ENCODE peak calls at places on chromosomes 1 and 21, in four cellular contexts. E is H9, I is mesenchymal stem cell, R is IMR-90. C is an unnamed sample.

GRCh38 chr1:111553199-111553598 is 49.8 kb upstream of the ADORA3 start:
- DNase-seq in R (peak; percentile 89), I (peak; percentile 66), E (no peak), C (no peak)

GRCh38 chr1:167502719-167503452 is 15.4 kb downstream of the CD247 start:
- DNase-seq in I (no peak), R (no peak), E (peak; percentile 55), C (no peak)

GRCh38 chr1:202143768-202144509 is 598 bp downstream of the ARL8A start:
- DNase-seq in I (peak; percentile 29), R (no peak), E (peak; percentile 74), C (no peak)

GRCh38 chr1:173421266-173421665 is 55.9 kb upstream of the PRDX6 start:
- DNase-seq in R (no peak), E (no peak), I (no peak), C (no peak)

GRCh38 chr1:101250656-101251272 is 13.9 kb downstream of the S1PR1 start:
- DNase-seq in E (no peak), I (no peak), R (peak; percentile 5), C (no peak)

GRCh38 chr1:78687914-78688313 is 38.3 kb downstream of the IFI44 start:
- DNase-seq in E (no peak), I (no peak), R (peak; percentile 17), C (no peak)

GRCh38 chr21:36966846-36967657 is 583 bp upstream of the HLCS start:
- DNase-seq in E (no peak), R (no peak), I (peak; percentile 37), C (no peak)

GRCh38 chr1:242703467-242703866 is 179.0 kb upstream of the PLD5 start:
- DNase-seq in R (no peak), E (no peak), I (no peak), C (no peak)

GRCh38 chr1:33974147-33974546 is 110.3 kb downstream of the HMGB4 start:
- DNase-seq in I (no peak), R (no peak), E (no peak), C (no peak)

GRCh38 chr1:91501527-91501859 is 842 bp downstream of the CDC7 start:
- DNase-seq in R (peak; percentile 32), I (no peak), E (no peak), C (no peak)

GRCh38 chr1:229880271-229881170 is 186.5 kb upstream of the GALNT2 start:
- DNase-seq in E (no peak), R (no peak), I (no peak), C (no peak)

GRCh38 chr1:40612345-40612831 is 53.1 kb downstream of the RIMS3 start:
- DNase-seq in I (peak; percentile 66), R (peak; percentile 52), E (peak; percentile 77), C (peak; percentile 60)

GRCh38 chr1:37479255-37480124 is 5.1 kb downstream of the ZC3H12A start:
- DNase-seq in I (peak; percentile 88), R (peak; percentile 90), E (no peak), C (no peak)

GRCh38 chr1:51648180-51649109 is 31.6 kb downstream of the OSBPL9 start:
- DNase-seq in I (peak; percentile 79), R (peak; percentile 93), E (peak; percentile 42), C (no peak)

GRCh38 chr1:56180806-56181205 is 398.6 kb downstream of the PLPP3 start:
- DNase-seq in I (peak; percentile 55), E (no peak), R (peak; percentile 31), C (no peak)

GRCh38 chr1:245585252-245585959 is 430.6 kb downstream of the KIF26B start:
- DNase-seq in I (peak; percentile 96), E (no peak), R (peak; percentile 84), C (no peak)

GRCh38 chr1:54347955-54348699 is 58.1 kb downstream of the SSBP3 start:
- DNase-seq in E (no peak), I (no peak), R (no peak), C (no peak)

GRCh38 chr1:75632350-75632949 is 21.5 kb upstream of the SLC44A5 start:
- DNase-seq in R (peak; percentile 23), I (peak; percentile 41), E (no peak), C (peak; percentile 31)

GRCh38 chr1:24958766-24959622 is 28.9 kb upstream of the RUNX3 start:
- DNase-seq in E (no peak), I (no peak), R (no peak), C (no peak)
- H3K4me2 ChIP-seq in E (no peak overlapping the region), I (no peak overlapping the region), R (no peak overlapping the region), C (no peak overlapping the region)

GRCh38 chr1:92993581-92993980 is 32.3 kb upstream of the DIPK1A start:
- DNase-seq in E (no peak), I (no peak), R (no peak), C (no peak)

GRCh38 chr1:92992877-92993276 is 31.6 kb upstream of the DIPK1A start:
- DNase-seq in R (no peak), E (no peak), I (no peak), C (no peak)

GRCh38 chr1:92994105-92994712 is 32.9 kb upstream of the DIPK1A start:
- DNase-seq in I (peak; percentile 83), E (peak; percentile 56), R (peak; percentile 82), C (peak; percentile 72)

GRCh38 chr1:92996131-92996463 is 34.8 kb upstream of the DIPK1A start:
- DNase-seq in R (no peak), E (no peak), I (no peak), C (no peak)

DNA sequence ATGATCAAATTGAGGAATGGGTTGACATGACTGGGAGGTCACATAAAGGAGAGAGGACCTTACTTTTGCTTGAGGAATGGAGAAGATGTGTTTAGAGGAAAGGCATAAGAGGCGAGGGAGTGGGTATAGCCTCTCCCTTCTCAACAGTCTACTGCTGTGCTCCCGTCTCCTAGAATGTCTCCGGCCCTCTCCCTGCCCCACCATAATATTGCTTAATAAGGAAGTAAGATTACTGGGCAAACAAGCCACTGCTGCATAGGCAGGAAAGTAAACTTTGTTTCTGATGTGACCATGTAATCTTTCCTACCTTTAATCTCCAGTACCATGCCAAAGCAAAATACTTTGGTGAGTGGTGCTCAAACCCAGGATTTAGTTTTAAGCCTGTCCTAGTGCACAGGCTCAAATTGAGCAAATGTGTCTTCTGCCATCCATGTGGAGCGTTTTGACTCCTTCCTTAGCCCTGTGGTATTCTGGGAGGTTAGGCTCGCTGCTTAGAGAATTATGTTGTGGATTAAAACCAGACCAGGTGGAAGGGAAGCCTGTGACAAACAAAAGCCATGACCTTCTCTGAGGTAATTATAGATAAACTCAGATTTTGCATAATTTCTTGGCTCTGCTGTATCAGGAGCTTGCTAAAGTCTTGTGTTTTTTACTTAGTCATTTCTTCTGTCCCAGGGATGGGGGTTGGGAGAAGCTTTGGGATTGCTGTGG is 34.3 kb upstream of the DIPK1A start:
- DNase-seq in I (no peak), R (no peak), E (no peak), C (no peak)
- H2BK5ac ChIP-seq in I (no peak overlapping the region), R (no peak overlapping the region), E (no peak overlapping the region), C (no peak overlapping the region)

GRCh38 chr1:240516069-240516468 is 95.9 kb downstream of the GREM2 start:
- DNase-seq in R (no peak), E (no peak), I (no peak), C (no peak)
- H2AFZ ChIP-seq in R (no peak overlapping the region), E (no peak overlapping the region), I (no peak overlapping the region), C (no peak overlapping the region)

GRCh38 chr1:15799004-15799867 is 8.2 kb downstream of the UQCRHL start:
- DNase-seq in R (peak; percentile 96), I (peak; percentile 99), E (peak; percentile 66), C (no peak)
- H3K4me2 ChIP-seq in R (peak overlapping the region; percentile 16), I (peak overlapping the region; percentile 26), E (no peak overlapping the region), C (no peak overlapping the region)

GRCh38 chr1:21941370-21941769 is 4.3 kb upstream of the HSPG2 start:
- DNase-seq in R (no peak), I (no peak), E (no peak), C (no peak)

GRCh38 chr1:21940492-21940891 is 3.4 kb upstream of the HSPG2 start:
- DNase-seq in R (no peak), E (no peak), I (no peak), C (no peak)

GRCh38 chr1:21944261-21945074 is 7.4 kb upstream of the HSPG2 start:
- DNase-seq in R (no peak), I (no peak), E (peak; percentile 81), C (peak; percentile 88)

GRCh38 chr1:21939650-21940374 is 2.7 kb upstream of the HSPG2 start:
- DNase-seq in E (no peak), I (peak; percentile 99), R (peak; percentile 98), C (no peak)

GRCh38 chr1:21942464-21942863 is 5.4 kb upstream of the HSPG2 start:
- DNase-seq in I (no peak), R (no peak), E (no peak), C (no peak)
- H2BK5ac ChIP-seq in I (no peak overlapping the region), R (no peak overlapping the region), E (no peak overlapping the region), C (no peak overlapping the region)

GRCh38 chr21:45167796-45168222 is 93.4 kb downstream of the ADARB1 start:
- DNase-seq in E (no peak), R (peak; percentile 78), I (no peak), C (no peak)
- H2AFZ ChIP-seq in E (no peak overlapping the region), R (no peak overlapping the region), I (no peak overlapping the region), C (no peak overlapping the region)

C was measured in neuronal stem cell.